ENCODE peak calls at places on chromosomes 3 and 15, in ten cellular contexts. One of them, this sample, is unnamed.

GRCh38 chr3:31813197-31813596 is 167.9 kb downstream of the OSBPL10 start:
- DNase-seq in heart left ventricle: no peak
- DNase-seq in fibroblast of pulmonary artery: no peak
- DNase-seq in EL: no peak
- DNase-seq in tibial nerve: no peak
- DNase-seq in nucleus accumbens: no peak
- DNase-seq in stimulated activated CD4-positive, alpha-beta T cell treated with anti-CD3 and anti-CD28 coated beads, Interleukin-1b, Interleukin-23, amount 100 ng/mL, for 4 hours: no peak
- DNase-seq in NCI-H774: no peak
- DNase-seq in neuronal stem cell: no peak
- DNase-seq in A549: no peak
- DNase-seq in this sample: no peak

GRCh38 chr15:58441376-58442070 is 9.7 kb downstream of the LIPC start:
- DNase-seq in heart left ventricle: no peak
- DNase-seq in fibroblast of pulmonary artery: peak
- DNase-seq in EL: peak
- DNase-seq in tibial nerve: no peak
- DNase-seq in nucleus accumbens: no peak
- DNase-seq in stimulated activated CD4-positive, alpha-beta T cell treated with anti-CD3 and anti-CD28 coated beads, Interleukin-1b, Interleukin-23, amount 100 ng/mL, for 4 hours: no peak
- DNase-seq in NCI-H774: no peak
- DNase-seq in neuronal stem cell: no peak
- DNase-seq in A549: peak
- DNase-seq in this sample: peak

GRCh38 chr15:34122771-34123183 is 20.9 kb downstream of the PGBD4 start:
- DNase-seq in heart left ventricle: no peak
- DNase-seq in fibroblast of pulmonary artery: peak
- DNase-seq in EL: peak
- DNase-seq in tibial nerve: no peak
- DNase-seq in nucleus accumbens: no peak
- DNase-seq in stimulated activated CD4-positive, alpha-beta T cell treated with anti-CD3 and anti-CD28 coated beads, Interleukin-1b, Interleukin-23, amount 100 ng/mL, for 4 hours: no peak
- DNase-seq in NCI-H774: no peak
- DNase-seq in neuronal stem cell: no peak
- DNase-seq in A549: no peak
- DNase-seq in this sample: peak

GRCh38 chr15:40785814-40786213 is 16.0 kb downstream of the C15orf62 start:
- DNase-seq in heart left ventricle: no peak
- DNase-seq in fibroblast of pulmonary artery: no peak
- DNase-seq in EL: no peak
- DNase-seq in tibial nerve: no peak
- DNase-seq in nucleus accumbens: no peak
- DNase-seq in stimulated activated CD4-positive, alpha-beta T cell treated with anti-CD3 and anti-CD28 coated beads, Interleukin-1b, Interleukin-23, amount 100 ng/mL, for 4 hours: no peak
- DNase-seq in NCI-H774: no peak
- DNase-seq in neuronal stem cell: no peak
- DNase-seq in A549: no peak
- DNase-seq in this sample: no peak

GRCh38 chr3:129063841-129064482 is 3.4 kb downstream of the GP9 start:
- DNase-seq in heart left ventricle: no peak
- DNase-seq in fibroblast of pulmonary artery: no peak
- DNase-seq in EL: no peak
- DNase-seq in tibial nerve: no peak
- DNase-seq in nucleus accumbens: no peak
- DNase-seq in stimulated activated CD4-positive, alpha-beta T cell treated with anti-CD3 and anti-CD28 coated beads, Interleukin-1b, Interleukin-23, amount 100 ng/mL, for 4 hours: no peak
- DNase-seq in NCI-H774: no peak
- DNase-seq in neuronal stem cell: no peak
- DNase-seq in A549: no peak
- DNase-seq in this sample: no peak

GRCh38 chr3:83938491-83938890 is 1020.3 kb upstream of the CADM2 start:
- DNase-seq in heart left ventricle: no peak
- DNase-seq in fibroblast of pulmonary artery: no peak
- DNase-seq in EL: no peak
- DNase-seq in tibial nerve: no peak
- DNase-seq in nucleus accumbens: no peak
- DNase-seq in stimulated activated CD4-positive, alpha-beta T cell treated with anti-CD3 and anti-CD28 coated beads, Interleukin-1b, Interleukin-23, amount 100 ng/mL, for 4 hours: no peak
- DNase-seq in NCI-H774: no peak
- DNase-seq in neuronal stem cell: no peak
- DNase-seq in A549: no peak
- DNase-seq in this sample: no peak

GRCh38 chr15:44087578-44088190 is 107.4 kb downstream of the FRMD5 start:
- DNase-seq in heart left ventricle: no peak
- DNase-seq in fibroblast of pulmonary artery: peak
- DNase-seq in EL: peak
- DNase-seq in tibial nerve: no peak
- DNase-seq in nucleus accumbens: no peak
- DNase-seq in stimulated activated CD4-positive, alpha-beta T cell treated with anti-CD3 and anti-CD28 coated beads, Interleukin-1b, Interleukin-23, amount 100 ng/mL, for 4 hours: no peak
- DNase-seq in NCI-H774: no peak
- DNase-seq in neuronal stem cell: no peak
- DNase-seq in A549: peak
- DNase-seq in this sample: peak

GRCh38 chr3:54670269-54671000 is 257.4 kb downstream of the LRTM1 start:
- DNase-seq in heart left ventricle: no peak
- DNase-seq in fibroblast of pulmonary artery: no peak
- DNase-seq in EL: no peak
- DNase-seq in tibial nerve: no peak
- DNase-seq in nucleus accumbens: no peak
- DNase-seq in stimulated activated CD4-positive, alpha-beta T cell treated with anti-CD3 and anti-CD28 coated beads, Interleukin-1b, Interleukin-23, amount 100 ng/mL, for 4 hours: no peak
- DNase-seq in NCI-H774: no peak
- DNase-seq in neuronal stem cell: no peak
- DNase-seq in A549: no peak
- DNase-seq in this sample: no peak

GRCh38 chr3:97863775-97864174 is 42.0 kb downstream of the CRYBG3 start:
- DNase-seq in heart left ventricle: no peak
- DNase-seq in fibroblast of pulmonary artery: no peak
- DNase-seq in EL: no peak
- DNase-seq in tibial nerve: no peak
- DNase-seq in nucleus accumbens: no peak
- DNase-seq in stimulated activated CD4-positive, alpha-beta T cell treated with anti-CD3 and anti-CD28 coated beads, Interleukin-1b, Interleukin-23, amount 100 ng/mL, for 4 hours: no peak
- DNase-seq in NCI-H774: no peak
- DNase-seq in neuronal stem cell: no peak
- DNase-seq in A549: no peak
- DNase-seq in this sample: no peak

GRCh38 chr15:80480909-80481308 is 76.7 kb downstream of the ARNT2 start:
- DNase-seq in heart left ventricle: peak
- DNase-seq in fibroblast of pulmonary artery: peak
- DNase-seq in EL: peak
- DNase-seq in tibial nerve: peak
- DNase-seq in nucleus accumbens: no peak
- DNase-seq in stimulated activated CD4-positive, alpha-beta T cell treated with anti-CD3 and anti-CD28 coated beads, Interleukin-1b, Interleukin-23, amount 100 ng/mL, for 4 hours: no peak
- DNase-seq in NCI-H774: no peak
- DNase-seq in neuronal stem cell: no peak
- DNase-seq in A549: no peak
- DNase-seq in this sample: peak